ENCODE peak calls at places on chromosomes 16 and 17, in ten cellular contexts. O is neuronal stem cell, N is BJ, F is left lung, S is upper lobe of left lung, U is dorsolateral prefrontal cortex, R is left ventricle myocardium inferior, X is adipocyte, C is astrocyte of the spinal cord, W is H7. Q is an unnamed sample.

GRCh38 chr17:62778990-62779681 is 29.0 kb downstream of the MARCHF10 start:
- DNase-seq in O (no peak), N (peak; percentile 91), F (peak; percentile 79), S (no peak), U (no peak), R (no peak), X (peak; percentile 94), C (peak; percentile 96), W (no peak), Q (peak; percentile 97)

GRCh38 chr16:1472974-1473373 is 1.9 kb downstream of the CLCN7 start:
- DNase-seq in O (no peak), N (no peak), F (no peak), S (no peak), U (no peak), R (no peak), X (no peak), C (no peak), W (no peak), Q (no peak)

GRCh38 chr17:73262676-73263642 is 1.3 kb upstream of the CPSF4L start:
- DNase-seq in O (no peak), N (no peak), F (no peak), S (no peak), U (no peak), R (no peak), X (no peak), C (no peak), W (peak; percentile 84), Q (no peak)

GRCh38 chr16:77657016-77657415 is 65.3 kb upstream of the NUDT7 start:
- DNase-seq in O (no peak), N (no peak), F (no peak), S (no peak), U (no peak), R (no peak), X (no peak), C (peak; percentile 5), W (peak; percentile 51), Q (no peak)

GRCh38 chr17:67829331-67829730 is 4.0 kb downstream of the BPTF start:
- DNase-seq in O (no peak), N (no peak), F (no peak), S (no peak), U (no peak), R (no peak), X (no peak), C (no peak), W (no peak), Q (no peak)

GRCh38 chr16:48384982-48385271 is 286 bp downstream of the SIAH1 start:
- DNase-seq in O (no peak), N (no peak), F (no peak), S (no peak), U (peak; percentile 8), R (peak; percentile 54), X (no peak), C (peak; percentile 33), W (no peak), Q (no peak)

GRCh38 chr16:67199011-67199807 is at the start of gene ELMO3:
- DNase-seq in O (peak; percentile 27), N (no peak), F (peak; percentile 69), S (peak; percentile 91), U (no peak), R (no peak), X (no peak), C (no peak), W (peak; percentile 98), Q (no peak)

GRCh38 chr17:55817273-55817709 is 66.4 kb downstream of the PCTP start:
- DNase-seq in O (no peak), N (no peak), F (no peak), S (no peak), U (no peak), R (no peak), X (no peak), C (no peak), W (no peak), Q (no peak)

GRCh38 chr16:1107141-1107540 is 11.1 kb upstream of the C1QTNF8 start:
- DNase-seq in O (no peak), N (no peak), F (no peak), S (no peak), U (no peak), R (no peak), X (no peak), C (no peak), W (peak; percentile 64), Q (no peak)

GRCh38 chr16:81567987-81568748 is 123.6 kb downstream of the CMIP start:
- DNase-seq in O (no peak), N (no peak), F (no peak), S (peak; percentile 66), U (no peak), R (no peak), X (peak; percentile 91), C (peak; percentile 58), W (peak; percentile 41), Q (no peak)

GRCh38 chr17:61174310-61174709 is 225.3 kb upstream of the TBX2 start:
- DNase-seq in O (no peak), N (no peak), F (no peak), S (no peak), U (no peak), R (no peak), X (no peak), C (no peak), W (no peak), Q (no peak)

GRCh38 chr16:85520853-85521736 is 92.0 kb upstream of the GSE1 start:
- DNase-seq in O (no peak), N (no peak), F (peak; percentile 89), S (no peak), U (no peak), R (no peak), X (no peak), C (no peak), W (peak; percentile 65), Q (no peak)

GRCh38 chr16:27461483-27462171 is 59.7 kb downstream of the IL21R start:
- DNase-seq in O (no peak), N (no peak), F (no peak), S (no peak), U (peak; percentile 5), R (no peak), X (no peak), C (no peak), W (no peak), Q (peak; percentile 21)

GRCh38 chr16:1159325-1159972 is 6.5 kb downstream of the CACNA1H start:
- DNase-seq in O (no peak), N (no peak), F (no peak), S (peak; percentile 74), U (no peak), R (no peak), X (no peak), C (no peak), W (peak; percentile 68), Q (no peak)

GRCh38 chr17:79988163-79988971 is 47.3 kb downstream of the TBC1D16 start:
- DNase-seq in O (no peak), N (no peak), F (no peak), S (peak; percentile 77), U (no peak), R (no peak), X (peak; percentile 93), C (peak; percentile 87), W (peak; percentile 60), Q (peak; percentile 39)

GRCh38 chr16:477287-477686 is 50.2 kb upstream of the CAPN15 start:
- DNase-seq in O (no peak), N (no peak), F (no peak), S (no peak), U (no peak), R (peak; percentile 27), X (no peak), C (no peak), W (peak; percentile 44), Q (no peak)

GRCh38 chr17:80704381-80704819 is 159.8 kb downstream of the RPTOR start:
- DNase-seq in O (no peak), N (no peak), F (no peak), S (no peak), U (no peak), R (no peak), X (peak; percentile 40), C (no peak), W (no peak), Q (no peak)

GRCh38 chr16:88453217-88453531 is at the start of gene ZFPM1:
- DNase-seq in O (no peak), N (no peak), F (no peak), S (no peak), U (no peak), R (no peak), X (no peak), C (no peak), W (no peak), Q (no peak)
- H3K4me3 ChIP-seq in O (peak within 1 kb of the TSS; percentile 87), N (peak within 1 kb of the TSS; percentile 66), F (peak within 1 kb of the TSS; percentile 63), S (peak within 1 kb of the TSS; percentile 66), U (peak within 1 kb of the TSS; percentile 72), R (peak within 1 kb of the TSS; percentile 76), X (peak within 1 kb of the TSS; percentile 77), C (peak within 1 kb of the TSS; percentile 52), W (peak within 1 kb of the TSS; percentile 46), Q (peak within 1 kb of the TSS; percentile 59)

GRCh38 chr17:8109669-8110455 is 8.5 kb downstream of the ALOXE3 start:
- DNase-seq in O (peak; percentile 44), N (no peak), F (peak; percentile 65), S (peak; percentile 94), U (peak; percentile 60), R (peak; percentile 45), X (peak; percentile 58), C (no peak), W (peak; percentile 96), Q (no peak)
- H3K4me3 ChIP-seq in O (peak overlapping the region; percentile 70), N (no peak overlapping the region), F (no peak overlapping the region), S (peak overlapping the region; percentile 36), U (peak overlapping the region; percentile 59), R (peak overlapping the region; percentile 36), X (no peak overlapping the region), C (no peak overlapping the region), W (peak overlapping the region; percentile 58), Q (peak overlapping the region; percentile 35)

GRCh38 chr17:76371656-76372628 is 12.5 kb upstream of the SPHK1 start:
- DNase-seq in O (no peak), N (peak; percentile 93), F (no peak), S (no peak), U (no peak), R (no peak), X (peak; percentile 71), C (peak; percentile 97), W (no peak), Q (peak; percentile 98)

GRCh38 chr17:76376318-76377133 is 7.9 kb upstream of the SPHK1 start:
- DNase-seq in O (no peak), N (no peak), F (no peak), S (no peak), U (no peak), R (no peak), X (peak; percentile 44), C (no peak), W (no peak), Q (no peak)

GRCh38 chr17:76370261-76370993 is 14.0 kb upstream of the SPHK1 start:
- DNase-seq in O (no peak), N (peak; percentile 95), F (peak; percentile 50), S (no peak), U (no peak), R (peak; percentile 87), X (peak; percentile 93), C (peak; percentile 95), W (peak; percentile 66), Q (peak; percentile 86)

GRCh38 chr17:76369804-76370203 is 14.6 kb upstream of the SPHK1 start:
- DNase-seq in O (no peak), N (no peak), F (no peak), S (no peak), U (no peak), R (peak; percentile 35), X (no peak), C (no peak), W (no peak), Q (no peak)

GRCh38 chr17:76373481-76373825 is 11.0 kb upstream of the SPHK1 start:
- DNase-seq in O (no peak), N (no peak), F (no peak), S (no peak), U (no peak), R (no peak), X (no peak), C (no peak), W (peak; percentile 57), Q (no peak)
- H3K4me3 ChIP-seq in O (no peak overlapping the region), N (no peak overlapping the region), F (no peak overlapping the region), S (no peak overlapping the region), U (no peak overlapping the region), R (no peak overlapping the region), X (no peak overlapping the region), C (no peak overlapping the region), W (no peak overlapping the region), Q (no peak overlapping the region)

GRCh38 chr16:11090947-11091785 is 146.8 kb downstream of the CLEC16A start:
- DNase-seq in O (no peak), N (no peak), F (no peak), S (peak; percentile 45), U (no peak), R (no peak), X (no peak), C (no peak), W (no peak), Q (no peak)
- H3K4me3 ChIP-seq in O (no peak overlapping the region), N (no peak overlapping the region), F (no peak overlapping the region), S (no peak overlapping the region), U (no peak overlapping the region), R (no peak overlapping the region), X (no peak overlapping the region), C (no peak overlapping the region), W (no peak overlapping the region), Q (no peak overlapping the region)